ENCODE peak calls at places on chromosomes 3 and 15, in four cellular contexts. One of them, this sample, is unnamed.
A peak's percentile ranks its signal among the peaks of the same experiment; 100 is the strongest.

GRCh38 chr3:148023994-148024393 is 614.8 kb downstream of the ZIC1 start:
- DNase-seq in T1000: peak; percentile 35
- DNase-seq in stimulated activated naive CD4-positive, alpha-beta T cell: no peak
- DNase-seq in stimulated activated effector memory CD8-positive, alpha-beta T cell treated with anti-CD3 and anti-CD28 coated beads, Interleukin-12 subunit alpha, Interleukin-12 subunit beta, amount 100 ng/mL, for 72 hours: no peak
- DNase-seq in this sample: no peak

GRCh38 chr15:44084728-44085127 is 110.3 kb downstream of the FRMD5 start:
- DNase-seq in stimulated activated effector memory CD8-positive, alpha-beta T cell treated with anti-CD3 and anti-CD28 coated beads, Interleukin-12 subunit alpha, Interleukin-12 subunit beta, amount 100 ng/mL, for 72 hours: no peak
- DNase-seq in T1000: no peak
- DNase-seq in stimulated activated naive CD4-positive, alpha-beta T cell: no peak
- DNase-seq in this sample: no peak

GRCh38 chr3:54712539-54712938 is 215.3 kb downstream of the LRTM1 start:
- DNase-seq in T1000: no peak
- DNase-seq in stimulated activated naive CD4-positive, alpha-beta T cell: no peak
- DNase-seq in stimulated activated effector memory CD8-positive, alpha-beta T cell treated with anti-CD3 and anti-CD28 coated beads, Interleukin-12 subunit alpha, Interleukin-12 subunit beta, amount 100 ng/mL, for 72 hours: no peak
- DNase-seq in this sample: no peak

GRCh38 chr15:93467327-93467726 is 378.3 kb upstream of the RGMA start:
- DNase-seq in T1000: peak; percentile 6
- DNase-seq in stimulated activated naive CD4-positive, alpha-beta T cell: no peak
- DNase-seq in stimulated activated effector memory CD8-positive, alpha-beta T cell treated with anti-CD3 and anti-CD28 coated beads, Interleukin-12 subunit alpha, Interleukin-12 subunit beta, amount 100 ng/mL, for 72 hours: peak; percentile 38
- DNase-seq in this sample: no peak

GRCh38 chr15:55289573-55290360 is at the start of gene RAB27A:
- DNase-seq in T1000: peak; percentile 8
- DNase-seq in stimulated activated effector memory CD8-positive, alpha-beta T cell treated with anti-CD3 and anti-CD28 coated beads, Interleukin-12 subunit alpha, Interleukin-12 subunit beta, amount 100 ng/mL, for 72 hours: peak; percentile 93
- DNase-seq in stimulated activated naive CD4-positive, alpha-beta T cell: peak; percentile 61
- DNase-seq in this sample: peak; percentile 62

GRCh38 chr3:58411036-58411435 is 22.6 kb downstream of the PDHB start:
- DNase-seq in T1000: no peak
- DNase-seq in stimulated activated effector memory CD8-positive, alpha-beta T cell treated with anti-CD3 and anti-CD28 coated beads, Interleukin-12 subunit alpha, Interleukin-12 subunit beta, amount 100 ng/mL, for 72 hours: no peak
- DNase-seq in stimulated activated naive CD4-positive, alpha-beta T cell: no peak
- DNase-seq in this sample: no peak

GRCh38 chr3:16604887-16605602 is at the start of gene DAZL:
- DNase-seq in stimulated activated effector memory CD8-positive, alpha-beta T cell treated with anti-CD3 and anti-CD28 coated beads, Interleukin-12 subunit alpha, Interleukin-12 subunit beta, amount 100 ng/mL, for 72 hours: no peak
- DNase-seq in T1000: no peak
- DNase-seq in stimulated activated naive CD4-positive, alpha-beta T cell: no peak
- DNase-seq in this sample: no peak

GRCh38 chr3:8503461-8503860 is 1.8 kb downstream of the LMCD1 start:
- DNase-seq in T1000: no peak
- DNase-seq in stimulated activated effector memory CD8-positive, alpha-beta T cell treated with anti-CD3 and anti-CD28 coated beads, Interleukin-12 subunit alpha, Interleukin-12 subunit beta, amount 100 ng/mL, for 72 hours: no peak
- DNase-seq in stimulated activated naive CD4-positive, alpha-beta T cell: no peak
- DNase-seq in this sample: no peak

This sample was measured in progenitor cell of endocrine pancreas.